ENCODE peak calls at places on chromosomes 7 and 10, in nine cellular contexts. D is uterus; F is HepG2; J is heart right ventricle; T is left ventricle myocardium inferior; R is esophagus squamous epithelium; Z is heart left ventricle; H is psoas muscle; B is CD8-positive, alpha-beta T cell. W is an unnamed sample.

GRCh38 chr10:46543379-46544014 is 13.0 kb downstream of the GPRIN2 start:
- DNase-seq in D (peak; percentile 6), F (no peak), J (no peak), T (peak; percentile 12), R (no peak), Z (no peak), H (no peak), B (peak; percentile 2), W (no peak)

GRCh38 chr10:99431190-99431549 is 746 bp upstream of the GOT1 start:
- DNase-seq in D (peak; percentile 68), F (no peak), J (peak; percentile 76), T (peak; percentile 85), R (no peak), Z (peak; percentile 87), H (peak; percentile 78), B (peak; percentile 9), W (no peak)

GRCh38 chr7:100098913-100099312 is 2.3 kb downstream of the MCM7 start:
- DNase-seq in D (no peak), F (no peak), J (no peak), T (no peak), R (no peak), Z (no peak), H (no peak), B (no peak), W (no peak)

GRCh38 chr10:15898046-15898445 is 37.7 kb upstream of the MINDY3 start:
- DNase-seq in D (no peak), F (no peak), J (no peak), T (no peak), R (no peak), Z (no peak), H (no peak), B (no peak), W (peak; percentile 27)

GRCh38 chr10:22742678-22743077 is 28.3 kb upstream of the PIP4K2A start:
- DNase-seq in D (no peak), F (no peak), J (no peak), T (no peak), R (no peak), Z (no peak), H (no peak), B (no peak), W (no peak)

GRCh38 chr7:151078233-151079040 is 2.2 kb downstream of the FASTK start:
- DNase-seq in D (no peak), F (no peak), J (no peak), T (peak; percentile 20), R (no peak), Z (no peak), H (peak; percentile 15), B (no peak), W (no peak)

GRCh38 chr10:44261710-44262455 is 123.0 kb downstream of the CXCL12 start:
- DNase-seq in D (peak; percentile 66), F (no peak), J (no peak), T (no peak), R (no peak), Z (no peak), H (no peak), B (no peak), W (no peak)

GRCh38 chr7:30474485-30474884 is 4.1 kb downstream of the NOD1 start:
- DNase-seq in D (no peak), F (no peak), J (no peak), T (no peak), R (no peak), Z (no peak), H (no peak), B (no peak), W (no peak)

GRCh38 chr7:135536160-135536559 is 21.6 kb upstream of the NUP205 start:
- DNase-seq in D (no peak), F (peak; percentile 37), J (no peak), T (no peak), R (no peak), Z (no peak), H (no peak), B (no peak), W (peak; percentile 38)

GRCh38 chr7:115332691-115333090 is 410.8 kb downstream of the MDFIC start:
- DNase-seq in D (no peak), F (no peak), J (no peak), T (no peak), R (no peak), Z (no peak), H (no peak), B (no peak), W (peak; percentile 42)

GRCh38 chr7:94003446-94004023 is 620 bp downstream of the BET1 start:
- DNase-seq in D (no peak), F (peak; percentile 45), J (no peak), T (no peak), R (no peak), Z (no peak), H (no peak), B (no peak), W (no peak)

GRCh38 chr10:102645388-102645740 is 1.1 kb downstream of the TRIM8 start:
- DNase-seq in D (peak; percentile 76), F (peak; percentile 79), J (peak; percentile 70), T (peak; percentile 80), R (no peak), Z (peak; percentile 80), H (peak; percentile 77), B (peak; percentile 43), W (no peak)

GRCh38 chr10:130231211-130231850 is 95.1 kb downstream of the GLRX3 start:
- DNase-seq in D (no peak), F (no peak), J (no peak), T (no peak), R (no peak), Z (no peak), H (no peak), B (no peak), W (no peak)

GRCh38 chr10:86681722-86682386 is 13.5 kb downstream of the LDB3 start:
- DNase-seq in D (no peak), F (no peak), J (no peak), T (no peak), R (no peak), Z (no peak), H (no peak), B (no peak), W (no peak)

GRCh38 chr7:18566829-18567228 is 71.3 kb downstream of the HDAC9 start:
- DNase-seq in D (no peak), F (no peak), J (no peak), T (no peak), R (no peak), Z (no peak), H (no peak), B (no peak), W (peak; percentile 57)

GRCh38 chr7:25482631-25483030 is 254.3 kb upstream of the NPVF start:
- DNase-seq in D (no peak), F (no peak), J (no peak), T (no peak), R (no peak), Z (no peak), H (no peak), B (no peak), W (no peak)

GRCh38 chr7:140333209-140333608 is 65.1 kb downstream of the SLC37A3 start:
- DNase-seq in D (no peak), F (no peak), J (no peak), T (no peak), R (no peak), Z (no peak), H (no peak), B (no peak), W (no peak)

GRCh38 chr7:33043875-33044718 is 18.5 kb downstream of the NT5C3A start:
- DNase-seq in D (no peak), F (peak; percentile 93), J (no peak), T (no peak), R (no peak), Z (no peak), H (no peak), B (no peak), W (peak; percentile 46)
- TF ChIP-seq CTCF in D (peak; percentile 20), F (peak; percentile 45), J (peak; percentile 51), T (peak; percentile 51), R (no peak), Z (peak; percentile 29), H (no peak), B (no peak), W (peak; percentile 36)

GRCh38 chr10:58465641-58466040 is 47.0 kb upstream of the BICC1 start:
- DNase-seq in D (no peak), F (no peak), J (no peak), T (no peak), R (no peak), Z (no peak), H (no peak), B (no peak), W (no peak)

GRCh38 chr10:58460157-58460556 is 52.5 kb upstream of the BICC1 start:
- DNase-seq in D (no peak), F (no peak), J (no peak), T (no peak), R (no peak), Z (no peak), H (no peak), B (no peak), W (no peak)

GRCh38 chr10:58459069-58459468 is 53.6 kb upstream of the BICC1 start:
- DNase-seq in D (no peak), F (no peak), J (no peak), T (no peak), R (no peak), Z (no peak), H (no peak), B (no peak), W (no peak)

GRCh38 chr10:58464956-58465355 is 47.7 kb upstream of the BICC1 start:
- DNase-seq in D (no peak), F (no peak), J (no peak), T (no peak), R (no peak), Z (no peak), H (no peak), B (no peak), W (no peak)

GRCh38 chr10:58462863-58463507 is 49.7 kb upstream of the BICC1 start:
- DNase-seq in D (no peak), F (no peak), J (no peak), T (no peak), R (no peak), Z (no peak), H (no peak), B (no peak), W (no peak)
- H3K27ac ChIP-seq in D (no peak overlapping the region), F (no peak overlapping the region), J (no peak overlapping the region), T (no peak overlapping the region), R (no peak overlapping the region), Z (no peak overlapping the region), H (no peak overlapping the region), B (no peak overlapping the region), W (no peak overlapping the region)

GRCh38 chr10:9911488-9911887 is 1106.2 kb upstream of the CELF2 start:
- DNase-seq in D (no peak), F (no peak), J (no peak), T (no peak), R (no peak), Z (no peak), H (no peak), B (no peak), W (no peak)
- H3K4me1 ChIP-seq in D (no peaks in the 10 kb centered on the region), F (no peaks in the 10 kb centered on the region), J (no peaks in the 10 kb centered on the region), T (no peaks in the 10 kb centered on the region), R (no peaks in the 10 kb centered on the region), Z (no peaks in the 10 kb centered on the region), H (no peaks in the 10 kb centered on the region), B (no peaks in the 10 kb centered on the region), W (no peaks in the 10 kb centered on the region)

GRCh38 chr10:132712698-132713232 is 73.2 kb downstream of the NKX6-2 start:
- DNase-seq in D (no peak), F (no peak), J (peak; percentile 3), T (peak; percentile 7), R (no peak), Z (no peak), H (no peak), B (no peak), W (no peak)
- TF ChIP-seq CTCF in D (no peak), F (no peak), J (no peak), T (no peak), R (no peak), Z (no peak), H (no peak), B (no peak), W (no peak)

GRCh38 chr7:83492802-83493201 is 156.1 kb downstream of the SEMA3E start:
- DNase-seq in D (no peak), F (no peak), J (no peak), T (no peak), R (no peak), Z (no peak), H (no peak), B (no peak), W (no peak)
- H3K27ac ChIP-seq in D (no peak overlapping the region), F (no peak overlapping the region), J (no peak overlapping the region), T (no peak overlapping the region), R (no peak overlapping the region), Z (no peak overlapping the region), H (no peak overlapping the region), B (no peak overlapping the region), W (no peak overlapping the region)